ENCODE peak calls at places on chromosomes 4 and X, in five cellular contexts. C is HEK293T; S is fibroblast of lung; O is fibroblast of gingiva; D is activated CD4-positive, CD25-positive, alpha-beta regulatory T cell. K is an unnamed sample.

GRCh38 chr4:179867300-179867878 is 2375.8 kb upstream of the TENM3 start:
- DNase-seq in C (peak; percentile 76), S (peak; percentile 70), O (no peak), D (no peak), K (peak; percentile 7)

GRCh38 chr4:152572417-152573086 is 36.7 kb upstream of the FBXW7 start:
- DNase-seq in C (no peak), S (peak; percentile 78), O (no peak), D (no peak), K (peak; percentile 66)

GRCh38 chr4:38868055-38868965 is 704 bp downstream of the FAM114A1 start:
- DNase-seq in C (no peak), S (peak; percentile 45), O (peak; percentile 26), D (no peak), K (no peak)

GRCh38 chr4:146488495-146489174 is 33.1 kb downstream of the SLC10A7 start:
- DNase-seq in C (no peak), S (peak; percentile 26), O (no peak), D (no peak), K (no peak)

GRCh38 chrX:13283968-13284914 is 35.6 kb downstream of the ATXN3L start:
- DNase-seq in C (no peak), S (no peak), O (peak; percentile 61), D (no peak), K (peak; percentile 16)

GRCh38 chr4:60945641-60946040 is 254.5 kb upstream of the ADGRL3 start:
- DNase-seq in C (no peak), S (no peak), O (no peak), D (no peak), K (no peak)

GRCh38 chr4:6052679-6053078 is 34.4 kb upstream of the C4orf50 start:
- DNase-seq in C (no peak), S (no peak), O (no peak), D (no peak), K (no peak)

GRCh38 chrX:118254611-118255010 is 91.3 kb upstream of the WDR44 start:
- DNase-seq in C (peak; percentile 58), S (peak; percentile 62), O (peak; percentile 29), D (no peak), K (peak; percentile 17)

GRCh38 chr4:88526221-88526815 is 2.7 kb upstream of the PYURF start:
- DNase-seq in C (no peak), S (peak; percentile 29), O (no peak), D (no peak), K (no peak)

GRCh38 chr4:1347410-1347864 is 429 bp downstream of the UVSSA start:
- DNase-seq in C (peak; percentile 64), S (peak; percentile 84), O (peak; percentile 88), D (peak; percentile 22), K (peak; percentile 59)

GRCh38 chrX:12771445-12772069 is 19.7 kb upstream of the PRPS2 start:
- DNase-seq in C (peak; percentile 77), S (peak; percentile 46), O (peak; percentile 11), D (peak; percentile 27), K (no peak)

GRCh38 chr4:63717384-63717783 is 691.9 kb downstream of the TECRL start:
- DNase-seq in C (peak; percentile 20), S (no peak), O (no peak), D (no peak), K (peak; percentile 5)

GRCh38 chrX:50430917-50431316 is 39.7 kb downstream of the DGKK start:
- DNase-seq in C (no peak), S (no peak), O (no peak), D (no peak), K (no peak)

GRCh38 chrX:72121381-72121780 is 10.3 kb downstream of the RTL5 start:
- DNase-seq in C (no peak), S (peak; percentile 87), O (peak; percentile 83), D (no peak), K (no peak)

GRCh38 chr4:144494280-144494679 is 151.7 kb upstream of the HHIP start:
- DNase-seq in C (no peak), S (no peak), O (no peak), D (no peak), K (no peak)

GRCh38 chr4:56372774-56373173 is 14.5 kb downstream of the AASDH start:
- DNase-seq in C (no peak), S (no peak), O (no peak), D (no peak), K (no peak)

GRCh38 chr4:27714073-27714472 is 853.4 kb downstream of the STIM2 start:
- DNase-seq in C (no peak), S (peak; percentile 11), O (no peak), D (no peak), K (peak; percentile 2)

GRCh38 chr4:156933633-156934258 is 37.9 kb downstream of the PDGFC start:
- DNase-seq in C (no peak), S (peak; percentile 82), O (peak; percentile 43), D (no peak), K (peak; percentile 57)

GRCh38 chr4:8550691-8551090 is 29.5 kb upstream of the GPR78 start:
- DNase-seq in C (no peak), S (no peak), O (no peak), D (no peak), K (no peak)

GRCh38 chr4:142129931-142130330 is 493.5 kb downstream of the IL15 start:
- DNase-seq in C (no peak), S (no peak), O (no peak), D (no peak), K (no peak)

GRCh38 chr4:5632043-5632440 is 76.3 kb downstream of the EVC2 start:
- DNase-seq in C (no peak), S (no peak), O (no peak), D (no peak), K (no peak)

GRCh38 chr4:71634364-71634763 is 149.5 kb downstream of the GC start:
- DNase-seq in C (no peak), S (no peak), O (no peak), D (no peak), K (no peak)

GRCh38 chr4:170089274-170089742 is 448 bp downstream of the AADAT start:
- DNase-seq in C (peak; percentile 50), S (peak; percentile 49), O (peak; percentile 20), D (no peak), K (peak; percentile 20)

GRCh38 chr4:6390357-6390756 is 82.1 kb downstream of the PPP2R2C start:
- DNase-seq in C (no peak), S (no peak), O (no peak), D (no peak), K (no peak)

GRCh38 chr4:3261411-3262207 is 12.7 kb downstream of the MSANTD1 start:
- DNase-seq in C (no peak), S (no peak), O (no peak), D (no peak), K (no peak)

GRCh38 chr4:148914301-148914700 is 472.1 kb upstream of the NR3C2 start:
- DNase-seq in C (no peak), S (no peak), O (no peak), D (no peak), K (no peak)

GRCh38 chr4:152310223-152310622 is 225.7 kb downstream of the FBXW7 start:
- DNase-seq in C (no peak), S (peak; percentile 19), O (peak; percentile 41), D (no peak), K (no peak)

GRCh38 chr4:16196482-16197393 is 29.5 kb downstream of the TAPT1 start:
- DNase-seq in C (peak; percentile 25), S (peak; percentile 74), O (peak; percentile 86), D (no peak), K (peak; percentile 30)

GRCh38 chrX:25025615-25026014 is 9.8 kb upstream of the ARX start:
- DNase-seq in C (no peak), S (no peak), O (no peak), D (no peak), K (no peak)

GRCh38 chr4:83490876-83491450 is 6.1 kb upstream of the ABRAXAS1 start:
- DNase-seq in C (peak; percentile 26), S (peak; percentile 37), O (no peak), D (no peak), K (peak; percentile 63)

K was measured in RWPE1.